ENCODE peak calls at places on chromosome 17, in four cellular contexts. P is OCI-LY7, J is MM.1S, T is HCT116. X is an unnamed sample.

GRCh38 chr17:5508855-5509254 is 22.5 kb downstream of the MIS12 start:
- DNase-seq in J (no peak), P (no peak), T (no peak), X (no peak)

GRCh38 chr17:28181568-28181967 is 137.4 kb upstream of the TMEM97 start:
- DNase-seq in P (no peak), J (no peak), T (no peak), X (no peak)

GRCh38 chr17:54662978-54663876 is 237.4 kb upstream of the TOM1L1 start:
- DNase-seq in T (no peak), P (no peak), J (no peak), X (no peak)

GRCh38 chr17:44109312-44109630 is 14.2 kb downstream of the HDAC5 start:
- DNase-seq in P (no peak), J (no peak), T (no peak), X (no peak)

GRCh38 chr17:64661981-64662773 is at the start of gene SMURF2:
- DNase-seq in J (peak; percentile 73), P (peak; percentile 88), T (no peak), X (peak; percentile 89)

GRCh38 chr17:51707216-51707615 is 446.9 kb downstream of the UTP18 start:
- DNase-seq in P (no peak), J (no peak), T (no peak), X (no peak)

GRCh38 chr17:1966274-1967086 is 58.7 kb downstream of the RTN4RL1 start:
- DNase-seq in J (no peak), P (no peak), T (no peak), X (no peak)

GRCh38 chr17:48307814-48308411 is 122.1 kb downstream of the SKAP1 start:
- DNase-seq in T (peak; percentile 78), J (peak; percentile 66), P (peak; percentile 70), X (peak; percentile 79)

GRCh38 chr17:28702752-28703150 is 8.9 kb downstream of the PROCA1 start:
- DNase-seq in J (no peak), T (no peak), P (no peak), X (no peak)

GRCh38 chr17:48612854-48613691 is 2.0 kb downstream of the HOXB8 start:
- DNase-seq in J (no peak), P (peak; percentile 57), T (no peak), X (peak; percentile 82)

GRCh38 chr17:49717371-49717841 is 9.6 kb upstream of the SLC35B1 start:
- DNase-seq in P (no peak), J (no peak), T (no peak), X (no peak)

GRCh38 chr17:21104608-21105007 is 22.2 kb upstream of the DHRS7B start:
- DNase-seq in J (no peak), T (no peak), P (no peak), X (no peak)

GRCh38 chr17:31550389-31551056 is 159.0 kb downstream of the RAB11FIP4 start:
- DNase-seq in T (no peak), P (no peak), J (no peak), X (no peak)

GRCh38 chr17:50221500-50222480 is 20.4 kb upstream of the COL1A1 start:
- DNase-seq in T (no peak), J (peak; percentile 20), P (no peak), X (no peak)

GRCh38 chr17:2689411-2690164 is 22.0 kb downstream of the CLUH start:
- DNase-seq in T (no peak), J (no peak), P (no peak), X (no peak)

GRCh38 chr17:307295-307691 is 45.3 kb downstream of the RPH3AL start:
- DNase-seq in J (no peak), T (no peak), P (no peak), X (no peak)

GRCh38 chr17:78883090-78883532 is 19.9 kb downstream of the CEP295NL start:
- DNase-seq in T (peak; percentile 71), J (no peak), P (no peak), X (peak; percentile 47)
- H3K4me3 ChIP-seq in T (peak overlapping the region; percentile 54), J (no peak overlapping the region), P (no peak overlapping the region), X (no peak overlapping the region)

GRCh38 chr17:57268176-57268575 is 11.9 kb downstream of the MSI2 start:
- DNase-seq in J (no peak), P (no peak), T (no peak), X (no peak)
- H3K36me3 ChIP-seq in J (peaks cover 9% of the 10 kb centered on the region), P (peaks cover 94% of the 10 kb centered on the region), T (peaks cover 40% of the 10 kb centered on the region), X (peaks cover 87% of the 10 kb centered on the region)

GRCh38 chr17:71189493-71189831 is 931.4 kb upstream of the SOX9 start:
- DNase-seq in J (no peak), P (no peak), T (no peak), X (no peak)
- H2AFZ ChIP-seq in J (no peak overlapping the region), P (no peak overlapping the region), T (peak overlapping the region; percentile 59), X (no peak overlapping the region)

DNA sequence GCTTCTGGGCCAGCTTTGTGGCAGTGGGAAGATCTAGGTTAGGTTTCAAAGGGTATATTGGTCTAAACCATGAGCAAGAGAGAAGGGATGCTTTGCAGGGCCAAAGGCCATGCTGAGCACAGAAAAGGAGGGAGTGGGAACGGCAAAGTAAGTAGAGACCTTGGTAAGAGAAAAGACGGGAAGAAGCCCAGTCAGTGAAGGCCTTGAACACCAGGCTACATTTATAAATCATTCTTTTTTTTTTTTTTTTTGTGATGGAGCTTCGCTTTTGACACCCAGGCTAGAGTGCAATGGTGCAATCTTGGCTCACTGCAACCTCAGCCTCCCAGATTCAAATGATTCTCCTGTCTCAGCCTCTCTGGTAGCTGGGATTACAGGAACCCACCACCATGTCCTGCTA is 18.1 kb downstream of the TOM1L2 start:
- DNase-seq in J (no peak), T (no peak), P (no peak), X (no peak)
- H3K4me3 ChIP-seq in J (no peak overlapping the region), T (no peak overlapping the region), P (no peak overlapping the region), X (no peak overlapping the region)

DNA sequence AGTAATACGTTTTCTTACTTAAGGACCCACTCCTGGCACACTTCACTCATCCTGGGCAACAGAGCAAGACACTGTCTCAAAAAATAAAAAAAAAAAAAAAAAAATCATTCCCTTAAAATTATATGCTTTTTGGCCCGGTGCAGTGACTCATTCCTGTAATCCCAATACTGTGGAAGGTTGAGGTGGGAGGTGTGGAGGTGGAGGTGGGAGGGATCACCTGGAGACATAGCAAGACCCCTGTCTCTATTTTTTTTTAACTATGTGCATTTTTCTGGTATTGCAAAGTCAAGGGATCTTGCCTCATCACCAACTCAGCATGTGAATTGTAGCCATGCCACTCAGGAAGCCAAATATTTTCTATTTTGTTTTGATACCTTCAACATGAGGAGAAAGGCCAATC is 9.7 kb downstream of the STAT5B start:
- DNase-seq in P (no peak), J (no peak), T (no peak), X (no peak)
- H3K36me3 ChIP-seq in P (no peaks in the 10 kb centered on the region), J (no peaks in the 10 kb centered on the region), T (no peaks in the 10 kb centered on the region), X (peaks cover 31% of the 10 kb centered on the region)

GRCh38 chr17:76480676-76481075 is 13.3 kb downstream of the AANAT start:
- DNase-seq in J (peak; percentile 60), T (no peak), P (peak; percentile 85), X (peak; percentile 69)
- H2AFZ ChIP-seq in J (no peak overlapping the region), T (no peak overlapping the region), P (no peak overlapping the region), X (peak overlapping the region; percentile 79)

DNA sequence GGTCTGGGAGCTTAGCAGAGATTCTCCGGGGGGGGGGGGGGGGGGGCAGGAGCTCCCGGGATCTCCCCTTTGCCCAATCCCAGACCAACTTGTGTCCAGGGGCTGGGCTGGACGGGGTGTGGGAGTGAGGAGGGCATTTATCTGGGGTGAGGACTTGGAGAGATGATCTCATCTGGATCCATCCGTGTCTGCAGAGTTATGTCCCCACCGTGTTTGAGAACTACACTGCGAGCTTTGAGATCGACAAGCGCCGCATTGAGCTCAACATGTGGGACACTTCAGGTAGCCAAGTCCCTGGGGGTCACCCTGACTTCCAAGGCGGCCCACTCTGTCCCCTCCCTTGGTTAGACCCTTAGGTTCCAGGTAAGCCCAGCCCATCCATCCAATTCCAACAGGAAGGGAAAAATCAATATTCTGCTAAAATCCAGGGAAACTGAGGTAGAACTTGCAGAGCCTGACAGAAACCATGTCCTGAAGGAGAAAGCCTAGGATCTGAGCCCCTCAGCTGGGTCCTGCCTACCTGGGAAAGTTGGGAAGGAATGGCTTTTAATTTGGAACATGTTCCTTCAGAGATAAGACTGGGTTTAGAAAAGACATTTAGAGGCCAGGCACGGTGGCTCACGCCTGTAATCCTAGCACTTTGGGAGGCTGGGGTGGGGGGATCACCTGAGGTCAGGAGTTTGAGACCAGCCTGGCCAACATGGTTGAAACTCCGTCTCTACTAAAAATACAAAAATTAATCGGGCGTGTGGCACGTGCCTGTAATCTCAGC is 921 bp downstream of the RND2 start:
- DNase-seq in T (no peak), P (no peak), J (no peak), X (no peak)
- H3K4me3 ChIP-seq in T (no peak overlapping the region), P (no peak overlapping the region), J (no peak overlapping the region), X (no peak overlapping the region)

DNA sequence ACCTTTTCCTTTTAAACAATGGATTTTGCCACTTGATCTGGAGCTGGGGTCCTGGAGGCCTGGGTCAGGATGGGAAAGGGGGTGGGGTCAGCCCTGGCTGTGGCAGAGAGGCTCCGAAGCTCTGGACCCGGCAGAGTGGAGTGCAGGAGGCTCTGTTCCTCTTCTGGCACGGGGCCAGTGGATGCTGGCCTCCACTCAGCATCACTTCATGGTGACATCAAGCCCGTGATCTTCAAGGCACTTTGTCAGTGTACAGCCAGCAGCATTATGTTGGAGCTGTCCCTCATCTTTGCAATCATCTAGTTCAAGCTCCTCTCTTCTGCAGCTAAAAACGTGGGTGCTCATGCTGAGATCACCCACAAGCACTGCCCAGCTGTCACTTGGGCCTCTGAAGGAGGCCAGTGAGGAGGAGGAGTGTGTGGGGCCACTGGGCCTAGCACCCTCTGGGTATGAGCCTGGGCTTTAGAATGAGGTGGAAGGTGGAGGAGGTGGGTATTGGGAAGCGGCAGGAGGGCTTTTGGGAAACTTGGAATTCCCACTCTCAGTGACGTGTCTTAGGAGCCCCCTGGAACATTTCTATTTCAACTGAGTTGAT is 45.9 kb upstream of the MGAT5B start:
- DNase-seq in T (no peak), J (no peak), P (no peak), X (peak; percentile 52)
- H3K36me3 ChIP-seq in T (no peaks in the 10 kb centered on the region), J (no peaks in the 10 kb centered on the region), P (no peaks in the 10 kb centered on the region), X (no peaks in the 10 kb centered on the region)